ENCODE peak calls at places on chromosomes 5 and 9, in eight cellular contexts. One of them, this sample, is unnamed. For H3K4me1, the result is how much of the 10 kb centered on the place peaks cover.

GRCh38 chr9:34518110-34518616 is 4.6 kb downstream of the ENHO start:
- DNase-seq in DND-41: no peak
- DNase-seq in GM23248: no peak
- DNase-seq in mammary epithelial cell: no peak
- DNase-seq in GM23338: no peak
- DNase-seq in mesendoderm: no peak
- DNase-seq in A549: no peak
- DNase-seq in fibroblast of lung: no peak
- DNase-seq in this sample: no peak

GRCh38 chr9:98986866-98987653 is 43.4 kb downstream of the COL15A1 start:
- DNase-seq in GM23248: no peak
- DNase-seq in fibroblast of lung: no peak
- DNase-seq in A549: no peak
- DNase-seq in mesendoderm: no peak
- DNase-seq in DND-41: no peak
- DNase-seq in GM23338: no peak
- DNase-seq in mammary epithelial cell: no peak
- DNase-seq in this sample: no peak

GRCh38 chr5:9025942-9026341 is 519.9 kb downstream of the SEMA5A start:
- DNase-seq in GM23248: peak
- DNase-seq in fibroblast of lung: no peak
- DNase-seq in mammary epithelial cell: peak
- DNase-seq in mesendoderm: no peak
- DNase-seq in A549: no peak
- DNase-seq in DND-41: no peak
- DNase-seq in GM23338: no peak
- DNase-seq in this sample: no peak

GRCh38 chr5:56323505-56323904 is 90.4 kb upstream of the ANKRD55 start:
- DNase-seq in mesendoderm: peak
- DNase-seq in A549: peak
- DNase-seq in GM23248: peak
- DNase-seq in DND-41: no peak
- DNase-seq in fibroblast of lung: peak
- DNase-seq in mammary epithelial cell: peak
- DNase-seq in GM23338: no peak
- DNase-seq in this sample: no peak

GRCh38 chr5:16713386-16713928 is 96.7 kb upstream of the RETREG1 start:
- DNase-seq in mesendoderm: peak
- DNase-seq in DND-41: no peak
- DNase-seq in mammary epithelial cell: no peak
- DNase-seq in GM23338: peak
- DNase-seq in A549: no peak
- DNase-seq in GM23248: peak
- DNase-seq in fibroblast of lung: peak
- DNase-seq in this sample: no peak

GRCh38 chr9:88310310-88310980 is 77.8 kb upstream of the SPIN1 start:
- DNase-seq in mammary epithelial cell: no peak
- DNase-seq in GM23338: peak
- DNase-seq in mesendoderm: peak
- DNase-seq in fibroblast of lung: peak
- DNase-seq in DND-41: no peak
- DNase-seq in A549: no peak
- DNase-seq in GM23248: no peak
- DNase-seq in this sample: no peak

GRCh38 chr5:10220253-10220652 is 29.4 kb downstream of the ATPSCKMT start:
- DNase-seq in mesendoderm: no peak
- DNase-seq in A549: no peak
- DNase-seq in mammary epithelial cell: no peak
- DNase-seq in DND-41: no peak
- DNase-seq in fibroblast of lung: no peak
- DNase-seq in GM23338: peak
- DNase-seq in GM23248: no peak
- DNase-seq in this sample: no peak

GRCh38 chr9:120846906-120847305 is 4.2 kb upstream of the PSMD5 start:
- DNase-seq in mammary epithelial cell: no peak
- DNase-seq in mesendoderm: peak
- DNase-seq in GM23338: peak
- DNase-seq in GM23248: no peak
- DNase-seq in DND-41: no peak
- DNase-seq in fibroblast of lung: no peak
- DNase-seq in A549: no peak
- DNase-seq in this sample: no peak

GRCh38 chr5:60972225-60972624 is 27.2 kb downstream of the NDUFAF2 start:
- DNase-seq in DND-41: no peak
- DNase-seq in mesendoderm: no peak
- DNase-seq in mammary epithelial cell: peak
- DNase-seq in GM23338: no peak
- DNase-seq in GM23248: no peak
- DNase-seq in A549: no peak
- DNase-seq in fibroblast of lung: no peak
- DNase-seq in this sample: no peak

GRCh38 chr5:146111409-146111808 is 6.0 kb upstream of the PLAC8L1 start:
- DNase-seq in GM23248: no peak
- DNase-seq in mammary epithelial cell: no peak
- DNase-seq in A549: no peak
- DNase-seq in fibroblast of lung: no peak
- DNase-seq in DND-41: no peak
- DNase-seq in mesendoderm: no peak
- DNase-seq in GM23338: no peak
- DNase-seq in this sample: peak

GRCh38 chr5:170552486-170553122 is 48.8 kb downstream of the KCNIP1 start:
- DNase-seq in GM23338: peak
- DNase-seq in mesendoderm: peak
- DNase-seq in GM23248: peak
- DNase-seq in fibroblast of lung: peak
- DNase-seq in DND-41: no peak
- DNase-seq in A549: no peak
- DNase-seq in mammary epithelial cell: no peak
- DNase-seq in this sample: no peak

DNA sequence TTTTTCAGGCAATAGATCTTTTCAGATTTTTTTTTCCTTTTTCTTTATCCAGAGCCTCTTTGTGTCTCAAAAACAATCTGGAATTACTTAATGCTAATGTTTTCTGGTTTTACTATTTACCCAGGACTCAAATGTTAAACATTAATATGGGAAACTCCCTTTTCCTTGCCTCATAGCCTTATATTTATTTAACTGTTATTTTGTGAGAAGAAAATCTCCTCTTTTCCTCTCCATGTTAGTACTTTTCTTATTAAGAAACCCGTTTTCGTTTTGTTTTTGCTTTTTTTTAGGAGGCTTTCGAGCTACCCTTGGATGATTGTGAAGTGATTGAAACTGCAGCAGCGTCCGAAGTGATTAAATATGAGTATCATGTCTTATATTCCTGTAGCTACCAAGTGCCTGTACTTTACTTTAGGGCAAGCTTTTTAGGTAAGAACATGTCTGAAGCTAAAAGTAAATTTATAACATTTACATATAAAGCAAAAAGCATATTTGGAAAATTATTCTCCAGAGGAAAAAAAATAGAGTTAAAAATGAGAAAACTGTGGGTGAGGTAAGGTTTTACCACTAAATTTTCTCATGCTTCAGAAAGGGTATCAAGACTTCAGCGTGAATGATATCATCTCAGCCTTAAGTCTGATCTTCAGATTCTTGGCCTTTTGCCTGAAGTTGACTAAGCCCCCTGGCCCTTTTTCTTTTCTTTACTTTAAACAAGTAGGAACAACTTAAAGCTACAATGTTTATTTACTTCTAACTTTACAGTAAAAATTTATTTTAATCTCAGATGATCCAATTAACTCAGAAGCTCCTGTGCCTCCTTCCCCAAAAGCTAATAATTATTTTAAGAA is 113.8 kb downstream of the RPS23 start:
- DNase-seq in DND-41: no peak
- DNase-seq in mesendoderm: no peak
- DNase-seq in fibroblast of lung: peak
- DNase-seq in GM23248: peak
- DNase-seq in A549: peak
- DNase-seq in mammary epithelial cell: peak
- DNase-seq in GM23338: no peak
- DNase-seq in this sample: no peak
- H3K4me1 ChIP-seq in DND-41: under half
- H3K4me1 ChIP-seq in mesendoderm: under half
- H3K4me1 ChIP-seq in fibroblast of lung: under half
- H3K4me1 ChIP-seq in GM23248: under half
- H3K4me1 ChIP-seq in A549: under half
- H3K4me1 ChIP-seq in mammary epithelial cell: under half
- H3K4me1 ChIP-seq in GM23338: under half
- H3K4me1 ChIP-seq in this sample: under half

GRCh38 chr5:137887831-137888230 is 1.4 kb upstream of the PKD2L2 start:
- DNase-seq in fibroblast of lung: no peak
- DNase-seq in GM23248: no peak
- DNase-seq in A549: no peak
- DNase-seq in mesendoderm: no peak
- DNase-seq in DND-41: no peak
- DNase-seq in GM23338: no peak
- DNase-seq in mammary epithelial cell: no peak
- DNase-seq in this sample: no peak

GRCh38 chr5:137891849-137892248 is 2.6 kb downstream of the PKD2L2 start:
- DNase-seq in A549: no peak
- DNase-seq in mammary epithelial cell: no peak
- DNase-seq in fibroblast of lung: no peak
- DNase-seq in mesendoderm: no peak
- DNase-seq in GM23338: no peak
- DNase-seq in GM23248: no peak
- DNase-seq in DND-41: no peak
- DNase-seq in this sample: no peak

GRCh38 chr5:137888489-137888874 is 775 bp upstream of the PKD2L2 start:
- DNase-seq in GM23338: no peak
- DNase-seq in mesendoderm: no peak
- DNase-seq in DND-41: no peak
- DNase-seq in fibroblast of lung: no peak
- DNase-seq in mammary epithelial cell: no peak
- DNase-seq in A549: no peak
- DNase-seq in GM23248: peak
- DNase-seq in this sample: no peak

GRCh38 chr5:137890850-137891249 is 1.6 kb downstream of the PKD2L2 start:
- DNase-seq in fibroblast of lung: no peak
- DNase-seq in GM23248: no peak
- DNase-seq in mesendoderm: no peak
- DNase-seq in DND-41: no peak
- DNase-seq in GM23338: peak
- DNase-seq in A549: no peak
- DNase-seq in mammary epithelial cell: no peak
- DNase-seq in this sample: no peak

DNA sequence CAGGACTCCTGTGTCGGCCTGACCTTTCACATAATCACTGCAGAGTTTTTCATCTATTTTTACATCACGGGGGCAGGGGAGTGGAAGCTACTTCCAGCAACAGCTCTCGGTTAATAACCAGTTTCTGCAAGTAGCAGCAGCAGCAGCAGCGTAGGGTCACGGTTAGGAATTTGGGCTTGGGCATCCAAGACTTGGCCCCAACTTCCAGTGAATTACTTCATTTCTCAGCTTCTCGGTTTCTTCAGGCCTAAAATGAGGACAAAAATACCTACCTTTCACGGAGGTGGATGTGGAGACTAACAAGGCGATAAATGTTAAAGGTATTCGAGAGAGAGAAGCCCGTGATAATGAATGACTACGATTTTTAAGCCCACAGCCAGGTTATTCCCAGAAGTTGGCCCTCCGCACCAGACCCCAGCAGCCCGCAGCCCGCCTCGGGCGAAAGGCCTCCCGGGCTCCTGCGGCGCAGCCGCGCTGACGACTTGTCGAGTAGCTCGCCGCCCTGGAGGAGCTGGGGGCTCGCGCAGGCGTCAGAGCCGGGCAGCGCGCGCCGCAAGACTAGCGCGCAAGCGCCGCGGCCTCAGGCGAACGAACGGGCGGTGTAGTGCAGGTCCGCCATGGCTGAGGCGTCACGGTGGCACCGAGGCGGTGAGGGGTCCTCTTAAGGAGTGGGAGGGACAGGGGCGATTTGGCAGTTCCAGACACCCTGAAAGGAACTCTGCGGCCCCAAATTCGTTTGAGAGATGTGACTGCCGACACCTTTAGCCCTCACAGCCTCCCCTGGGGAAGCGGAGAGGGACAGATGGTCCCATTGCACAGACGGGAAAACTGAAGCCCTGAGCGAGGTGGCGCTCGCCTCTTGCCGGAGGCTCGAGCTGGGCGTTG is at the start of gene PKD2L2:
- DNase-seq in GM23248: peak
- DNase-seq in fibroblast of lung: peak
- DNase-seq in mammary epithelial cell: peak
- DNase-seq in A549: peak
- DNase-seq in DND-41: peak
- DNase-seq in mesendoderm: peak
- DNase-seq in GM23338: peak
- DNase-seq in this sample: peak
- H3K4me3 ChIP-seq in GM23248: peak
- H3K4me3 ChIP-seq in fibroblast of lung: peak
- H3K4me3 ChIP-seq in mammary epithelial cell: peak
- H3K4me3 ChIP-seq in A549: peak
- H3K4me3 ChIP-seq in DND-41: peak
- H3K4me3 ChIP-seq in mesendoderm: no peak
- H3K4me3 ChIP-seq in GM23338: peak
- H3K4me3 ChIP-seq in this sample: peak

DNA sequence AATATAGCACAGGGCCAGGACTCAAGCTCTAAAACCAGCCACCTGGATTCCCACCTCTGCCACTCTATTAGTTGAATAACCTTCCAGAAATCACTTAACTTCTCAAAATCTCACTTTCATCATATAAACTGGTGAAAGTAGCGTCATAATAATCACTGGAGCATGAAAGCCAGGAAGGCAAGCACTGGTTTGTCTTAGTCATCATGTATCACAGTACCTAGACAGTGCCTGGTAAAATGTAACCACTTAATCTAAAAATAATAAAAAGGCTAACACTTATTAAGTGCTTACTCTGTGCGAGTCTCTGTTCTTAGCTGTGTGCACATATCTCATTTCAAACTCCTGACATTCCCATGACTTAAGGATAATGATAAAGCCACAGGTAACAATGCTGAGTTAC is 109.4 kb downstream of the ASTN2 start:
- DNase-seq in DND-41: no peak
- DNase-seq in mesendoderm: no peak
- DNase-seq in fibroblast of lung: no peak
- DNase-seq in mammary epithelial cell: no peak
- DNase-seq in GM23338: no peak
- DNase-seq in A549: no peak
- DNase-seq in GM23248: no peak
- DNase-seq in this sample: no peak
- H3K4me2 ChIP-seq in DND-41: no peak
- H3K4me2 ChIP-seq in mesendoderm: no peak
- H3K4me2 ChIP-seq in fibroblast of lung: no peak
- H3K4me2 ChIP-seq in mammary epithelial cell: no peak
- H3K4me2 ChIP-seq in GM23338: no peak
- H3K4me2 ChIP-seq in A549: no peak
- H3K4me2 ChIP-seq in GM23248: no peak
- H3K4me2 ChIP-seq in this sample: no peak

DNA sequence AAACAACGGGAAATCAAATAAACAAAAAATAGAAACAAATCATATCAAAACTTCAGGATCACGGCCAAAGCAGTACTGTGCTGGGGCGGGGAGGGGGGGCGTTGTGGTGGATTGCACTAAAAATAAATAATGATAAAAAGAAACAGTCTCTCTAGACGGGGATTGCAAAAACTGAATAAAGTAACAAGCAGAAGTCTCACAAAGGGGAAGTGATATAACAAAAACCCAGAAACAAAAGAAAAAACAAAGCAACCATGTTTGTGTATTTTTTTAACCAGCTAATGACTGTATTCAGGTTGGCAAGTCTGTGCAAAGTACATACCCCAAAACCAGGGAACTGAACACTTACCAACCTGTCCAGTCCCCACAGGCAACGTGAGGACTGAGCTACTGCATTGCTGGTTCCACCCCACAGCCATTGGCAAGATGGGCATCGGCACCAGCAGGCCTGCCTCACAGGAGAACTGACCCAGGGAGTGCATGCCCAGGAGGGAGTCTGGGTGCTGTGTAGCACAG is 24.1 kb downstream of the BICD2 start:
- DNase-seq in GM23248: no peak
- DNase-seq in fibroblast of lung: no peak
- DNase-seq in mammary epithelial cell: peak
- DNase-seq in A549: no peak
- DNase-seq in mesendoderm: no peak
- DNase-seq in GM23338: no peak
- DNase-seq in DND-41: no peak
- DNase-seq in this sample: no peak
- H3K4me1 ChIP-seq in GM23248: under half
- H3K4me1 ChIP-seq in fibroblast of lung: under half
- H3K4me1 ChIP-seq in mammary epithelial cell: half or more
- H3K4me1 ChIP-seq in A549: under half
- H3K4me1 ChIP-seq in mesendoderm: under half
- H3K4me1 ChIP-seq in GM23338: under half
- H3K4me1 ChIP-seq in DND-41: under half
- H3K4me1 ChIP-seq in this sample: half or more

This sample was measured in OCI-LY7.